ENCODE peak calls at places on chromosomes 4 and X, in four cellular contexts. K is HEK293T, O is A172, P is ELR. L is an unnamed sample.

GRCh38 chr4:182913621-182914020 is 3.6 kb downstream of the DCTD start:
- DNase-seq in K (no peak), O (no peak), P (no peak), L (no peak)

GRCh38 chrX:116198810-116199209 is 28.3 kb downstream of the AGTR2 start:
- DNase-seq in K (peak; percentile 11), O (no peak), P (peak; percentile 5), L (no peak)

GRCh38 chr4:156723951-156724668 is 247.5 kb downstream of the PDGFC start:
- DNase-seq in K (no peak), O (no peak), P (no peak), L (no peak)

GRCh38 chrX:1486749-1487361 is 34.1 kb upstream of the ASMTL start:
- DNase-seq in K (no peak), O (no peak), P (no peak), L (no peak)

GRCh38 chr4:16443504-16444088 is 217.3 kb upstream of the TAPT1 start:
- DNase-seq in K (peak; percentile 47), O (peak; percentile 1), P (peak; percentile 50), L (peak; percentile 26)

GRCh38 chrX:40300286-40300890 is 202.6 kb upstream of the BCOR start:
- DNase-seq in K (no peak), O (no peak), P (no peak), L (no peak)

GRCh38 chrX:39582091-39582490 is 515.7 kb downstream of the BCOR start:
- DNase-seq in K (no peak), O (peak; percentile 12), P (peak; percentile 50), L (no peak)

GRCh38 chr4:59685626-59686025 is 1514.5 kb upstream of the ADGRL3 start:
- DNase-seq in K (no peak), O (no peak), P (peak; percentile 6), L (no peak)

GRCh38 chr4:77582716-77583115 is 22.9 kb upstream of the CXCL13 start:
- DNase-seq in K (no peak), O (no peak), P (no peak), L (no peak)

GRCh38 chr4:39037491-39037825 is 5.2 kb upstream of the TMEM156 start:
- DNase-seq in K (no peak), O (peak; percentile 57), P (peak; percentile 72), L (peak; percentile 20)

GRCh38 chr4:8200302-8200975 is 1.3 kb downstream of the SH3TC1 start:
- DNase-seq in K (no peak), O (no peak), P (no peak), L (no peak)

GRCh38 chrX:15874672-15875071 is 20.1 kb upstream of the AP1S2 start:
- DNase-seq in K (no peak), O (no peak), P (no peak), L (no peak)

GRCh38 chr4:182698212-182698611 is 219.0 kb downstream of the DCTD start:
- DNase-seq in K (no peak), O (peak; percentile 17), P (no peak), L (no peak)

GRCh38 chrX:153554519-153555167 is 37.2 kb downstream of the ATP2B3 start:
- DNase-seq in K (peak; percentile 81), O (peak; percentile 46), P (peak; percentile 56), L (peak; percentile 45)

GRCh38 chrX:103780701-103781402 is 4.2 kb downstream of the PLP1 start:
- DNase-seq in K (no peak), O (no peak), P (no peak), L (no peak)

GRCh38 chr4:40055873-40056721 is 553 bp upstream of the N4BP2 start:
- DNase-seq in K (peak; percentile 29), O (peak; percentile 51), P (peak; percentile 86), L (peak; percentile 76)

GRCh38 chr4:118898684-118899138 is 10.1 kb downstream of the SYNPO2 start:
- DNase-seq in K (no peak), O (no peak), P (no peak), L (no peak)

GRCh38 chr4:123939621-123940020 is 543.0 kb downstream of the SPRY1 start:
- DNase-seq in K (peak; percentile 10), O (peak; percentile 85), P (peak; percentile 73), L (no peak)

GRCh38 chrX:34559325-34559724 is 97.8 kb downstream of the TMEM47 start:
- DNase-seq in K (no peak), O (peak; percentile 11), P (no peak), L (no peak)

GRCh38 chrX:138128025-138128671 is 562.2 kb downstream of the ZIC3 start:
- DNase-seq in K (peak; percentile 44), O (no peak), P (peak; percentile 18), L (peak; percentile 38)

GRCh38 chrX:150544835-150545790 is 23.3 kb upstream of the MTM1 start:
- DNase-seq in K (no peak), O (no peak), P (no peak), L (no peak)

GRCh38 chr4:151753056-151753455 is 7.8 kb downstream of the GATB start:
- DNase-seq in K (no peak), O (no peak), P (peak; percentile 86), L (no peak)

GRCh38 chr4:95124906-95125504 is 367.2 kb downstream of the BMPR1B start:
- DNase-seq in K (peak; percentile 54), O (peak; percentile 62), P (peak; percentile 46), L (peak; percentile 54)

GRCh38 chrX:134184936-134185335 is 52.0 kb upstream of the CCDC160 start:
- DNase-seq in K (no peak), O (no peak), P (no peak), L (no peak)

GRCh38 chr4:7714176-7714575 is 225.5 kb downstream of the AFAP1 start:
- DNase-seq in K (no peak), O (no peak), P (no peak), L (no peak)

GRCh38 chr4:178414881-178415446 is 972.7 kb upstream of the AGA start:
- DNase-seq in K (no peak), O (no peak), P (no peak), L (no peak)

GRCh38 chr4:82785248-82786003 is 13.2 kb downstream of the SCD5 start:
- DNase-seq in K (no peak), O (peak; percentile 84), P (peak; percentile 91), L (no peak)

GRCh38 chrX:153816821-153817220 is 13.5 kb downstream of the PDZD4 start:
- DNase-seq in K (no peak), O (no peak), P (no peak), L (no peak)

GRCh38 chr4:5034206-5034605 is 14.9 kb upstream of the CYTL1 start:
- DNase-seq in K (no peak), O (no peak), P (no peak), L (no peak)

GRCh38 chrX:96770315-96770714 is 85.7 kb downstream of the DIAPH2 start:
- DNase-seq in K (peak; percentile 11), O (no peak), P (peak; percentile 40), L (no peak)

GRCh38 chr4:22245294-22245693 is 270.6 kb downstream of the ADGRA3 start:
- DNase-seq in K (no peak), O (no peak), P (no peak), L (no peak)

GRCh38 chr4:55947254-55947882 is 1.4 kb upstream of the CEP135 start:
- DNase-seq in K (no peak), O (peak; percentile 39), P (peak; percentile 19), L (no peak)

GRCh38 chrX:74419861-74420193 is 1.5 kb upstream of the SLC16A2 start:
- DNase-seq in K (peak; percentile 19), O (peak; percentile 3), P (peak; percentile 32), L (peak; percentile 9)

GRCh38 chr4:96352051-96352517 is 512.2 kb downstream of the PDHA2 start:
- DNase-seq in K (peak; percentile 18), O (peak; percentile 36), P (no peak), L (peak; percentile 9)

GRCh38 chr4:34964613-34965012 is 1279.7 kb downstream of the ARAP2 start:
- DNase-seq in K (no peak), O (peak; percentile 1), P (peak; percentile 11), L (peak; percentile 8)

L was measured in neuronal stem cell.